ENCODE peak calls at places on chromosomes 1 and 21, in ten cellular contexts. G, N, C, D, F, E, O, W, S and P are unnamed samples.

GRCh38 chr1:30748699-30749401 is 8.7 kb downstream of the LAPTM5 start:
- DNase-seq in G (no peak), F (peak), S (no peak), O (no peak), W (peak), N (no peak), C (no peak), D (no peak), E (peak), P (no peak)

GRCh38 chr1:41394918-41395598 is 33.8 kb downstream of the FOXO6 start:
- DNase-seq in W (peak), D (no peak), O (no peak), G (no peak), E (no peak), N (no peak), S (peak), F (no peak), C (no peak), P (no peak)

GRCh38 chr1:212317916-212318315 is 32.7 kb downstream of the PPP2R5A start:
- DNase-seq in D (no peak), C (no peak), G (no peak), W (no peak), S (no peak), F (no peak), N (no peak), E (no peak), O (no peak), P (no peak)

GRCh38 chr1:55559802-55560201 is 344.6 kb upstream of the USP24 start:
- DNase-seq in E (no peak), C (no peak), F (no peak), N (no peak), W (peak), D (no peak), G (no peak), S (no peak), O (peak), P (no peak)

GRCh38 chr21:37658994-37659458 is 257.2 kb downstream of the KCNJ6 start:
- DNase-seq in G (no peak), S (no peak), F (peak), C (no peak), N (peak), W (peak), O (peak), E (peak), D (peak), P (no peak)

GRCh38 chr1:68969430-68969829 is 472.5 kb upstream of the DEPDC1 start:
- DNase-seq in O (no peak), N (no peak), E (no peak), C (no peak), F (no peak), W (no peak), S (no peak), D (no peak), G (no peak), P (no peak)

GRCh38 chr1:84603941-84604830 is 29.9 kb upstream of the CTBS start:
- DNase-seq in S (peak), O (peak), N (peak), G (no peak), C (no peak), D (no peak), W (peak), F (no peak), E (peak), P (no peak)

GRCh38 chr1:180616441-180616840 is 15.4 kb upstream of the XPR1 start:
- DNase-seq in S (no peak), O (peak), C (no peak), E (no peak), G (no peak), F (no peak), D (no peak), N (no peak), W (no peak), P (no peak)

GRCh38 chr21:45405271-45405818 is 380 bp downstream of the COL18A1 start:
- DNase-seq in D (no peak), W (no peak), O (peak), F (peak), N (peak), C (peak), S (no peak), G (no peak), E (peak), P (no peak)

GRCh38 chr1:34147301-34147700 is 17.7 kb downstream of the CSMD2 start:
- DNase-seq in D (no peak), S (no peak), C (no peak), F (no peak), O (no peak), G (no peak), E (no peak), W (no peak), N (no peak), P (no peak)

GRCh38 chr1:55702064-55702463 is 486.9 kb upstream of the USP24 start:
- DNase-seq in G (no peak), F (no peak), S (no peak), N (peak), O (peak), W (peak), C (peak), E (peak), D (no peak), P (no peak)

DNA sequence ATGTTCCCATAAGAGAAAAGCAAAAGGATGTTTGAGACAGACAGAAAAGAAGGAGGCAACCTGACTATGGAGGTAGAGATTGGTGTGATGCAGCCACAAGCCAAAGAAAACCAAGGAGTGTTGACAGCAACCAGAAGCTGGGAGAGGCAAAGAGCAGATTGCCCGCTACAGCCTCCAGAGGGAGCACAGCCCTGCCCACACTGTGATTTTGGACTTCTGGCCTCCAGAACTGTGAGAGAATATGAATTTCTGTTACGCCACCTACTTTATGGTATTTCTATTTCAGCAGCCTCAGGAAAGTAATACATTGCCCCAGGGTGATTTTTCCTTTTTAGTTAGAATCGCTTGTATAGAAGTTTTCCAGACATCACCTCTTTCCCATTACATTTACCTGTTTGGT is 28.4 kb downstream of the SLAMF6 start:
- DNase-seq in E (no peak), G (no peak), D (no peak), F (no peak), N (peak), W (no peak), C (no peak), O (no peak), S (no peak), P (no peak)
- TF ChIP-seq CTCF in E (no peak), G (no peak), D (peak), F (no peak), N (peak), W (peak), C (no peak), O (peak), S (peak), P (peak)

GRCh38 chr1:209601809-209602657 is 18.5 kb downstream of the CAMK1G start:
- DNase-seq in W (peak), G (no peak), D (no peak), O (peak), E (peak), N (peak), C (peak), F (no peak), S (peak), P (no peak)

GRCh38 chr1:209595599-209595998 is 12.1 kb downstream of the CAMK1G start:
- DNase-seq in O (no peak), E (no peak), W (no peak), S (no peak), F (no peak), N (no peak), C (no peak), G (no peak), D (no peak), P (no peak)

GRCh38 chr1:209597496-209597895 is 14.0 kb downstream of the CAMK1G start:
- DNase-seq in E (no peak), S (no peak), D (no peak), G (no peak), C (no peak), N (no peak), W (peak), O (no peak), F (no peak), P (no peak)

GRCh38 chr1:209603877-209604276 is 20.4 kb downstream of the CAMK1G start:
- DNase-seq in W (no peak), G (no peak), E (no peak), S (no peak), F (no peak), D (no peak), C (no peak), O (no peak), N (no peak), P (no peak)

DNA sequence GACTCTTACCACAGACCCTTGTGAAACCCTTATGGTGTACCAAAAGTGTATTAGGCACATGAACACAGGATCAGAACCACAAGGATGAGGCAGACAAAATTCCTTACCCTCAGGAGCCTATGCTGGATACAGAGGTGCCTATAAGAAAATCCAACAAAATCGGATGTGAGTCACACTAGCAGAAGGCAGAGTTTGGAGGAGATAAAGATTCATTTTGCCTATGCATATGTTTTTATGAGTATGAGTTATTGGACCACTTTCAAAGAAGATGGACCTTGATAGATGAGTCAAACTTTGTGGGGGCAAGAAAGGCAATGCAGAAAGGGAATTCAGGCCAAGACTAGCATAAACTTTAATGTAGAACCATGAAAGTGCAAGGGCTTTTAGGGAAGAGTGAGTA is 17.0 kb downstream of the CAMK1G start:
- DNase-seq in C (no peak), O (peak), W (no peak), F (no peak), N (no peak), E (peak), S (no peak), G (no peak), D (no peak), P (no peak)
- TF ChIP-seq CTCF in C (no peak), O (no peak), W (no peak), F (no peak), N (no peak), E (no peak), S (no peak), G (no peak), D (no peak), P (no peak)

GRCh38 chr1:152397474-152397873 is 16.6 kb downstream of the CRNN start:
- DNase-seq in O (no peak), N (no peak), F (no peak), G (no peak), D (no peak), W (peak), E (peak), C (no peak), S (no peak), P (no peak)
- TF ChIP-seq CTCF in O (no peak), N (no peak), F (no peak), G (no peak), D (no peak), W (peak), E (no peak), C (peak), S (peak), P (no peak)

DNA sequence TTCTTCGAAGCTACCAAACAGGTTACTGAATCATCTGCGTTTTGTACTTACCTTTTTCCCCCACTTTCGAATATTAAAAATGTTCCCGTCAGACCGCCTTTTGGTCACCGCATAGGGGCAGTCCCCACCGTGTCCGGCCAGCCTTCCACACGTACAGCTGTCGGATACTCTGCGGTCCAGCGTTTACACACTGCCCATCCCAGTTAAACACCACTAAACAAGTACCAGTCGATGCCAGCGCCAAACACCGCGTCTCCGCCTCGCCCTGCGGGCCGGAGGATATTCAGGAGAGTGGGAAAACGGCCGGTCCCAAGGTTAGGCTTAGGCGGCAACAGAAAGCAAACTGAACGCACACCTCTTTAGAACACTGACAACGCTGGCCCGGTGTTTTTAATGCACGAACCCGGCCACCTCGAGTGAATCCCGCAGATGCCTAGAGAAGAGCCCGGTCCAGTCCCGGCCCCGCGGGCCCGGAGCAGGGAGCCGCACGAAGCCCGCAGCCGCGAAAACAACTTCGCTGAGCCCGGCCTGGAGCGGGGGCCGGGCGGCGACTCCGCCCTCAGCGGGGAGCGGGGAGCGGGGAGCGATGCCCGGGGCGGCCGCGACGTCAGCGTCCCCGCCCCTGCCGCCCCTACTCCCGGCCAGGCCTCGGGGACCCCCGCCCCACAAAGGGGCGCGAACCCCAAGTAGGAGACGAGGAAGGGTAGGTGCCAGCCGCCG is 730 bp upstream of the PHF13 start:
- DNase-seq in D (no peak), O (peak), F (peak), E (peak), S (no peak), W (peak), C (peak), N (peak), G (no peak), P (peak)
- TF ChIP-seq CTCF in D (no peak), O (no peak), F (no peak), E (no peak), S (no peak), W (no peak), C (no peak), N (no peak), G (no peak), P (no peak)

GRCh38 chr1:198686069-198686728 is 47.4 kb downstream of the PTPRC start:
- DNase-seq in E (peak), G (no peak), C (no peak), N (peak), W (peak), F (no peak), O (peak), D (no peak), S (no peak), P (no peak)
- TF ChIP-seq CTCF in E (peak), G (peak), C (no peak), N (peak), W (peak), F (no peak), O (peak), D (peak), S (no peak), P (peak)

GRCh38 chr1:234599617-234600417 is 10.2 kb downstream of the IRF2BP2 start:
- DNase-seq in F (peak), E (peak), S (peak), N (peak), W (peak), O (peak), C (peak), G (peak), D (no peak), P (peak)
- TF ChIP-seq CTCF in F (peak), E (no peak), S (no peak), N (no peak), W (no peak), O (no peak), C (no peak), G (no peak), D (no peak), P (no peak)